ENCODE peak calls at places on chromosome 19, in eight cellular contexts. One of them, this sample, is unnamed.

GRCh38 chr19:51064534-51065220 is at the start of gene KLK13:
- DNase-seq in IMR-90: no peak
- DNase-seq in Peyer's patch: no peak
- DNase-seq in neural progenitor cell: peak; percentile 26
- DNase-seq in esophagus squamous epithelium: no peak
- DNase-seq in GM23248: peak; percentile 18
- DNase-seq in BJ: no peak
- DNase-seq in sigmoid colon: no peak
- DNase-seq in this sample: peak; percentile 34

GRCh38 chr19:47255947-47256687 is at the start of gene CCDC9:
- DNase-seq in IMR-90: peak; percentile 95
- DNase-seq in Peyer's patch: peak; percentile 98
- DNase-seq in neural progenitor cell: peak; percentile 99
- DNase-seq in esophagus squamous epithelium: peak; percentile 97
- DNase-seq in GM23248: peak; percentile 98
- DNase-seq in BJ: no peak
- DNase-seq in sigmoid colon: peak; percentile 99
- DNase-seq in this sample: peak; percentile 95

GRCh38 chr19:46296722-46297431 is at the start of gene HIF3A:
- DNase-seq in IMR-90: no peak
- DNase-seq in Peyer's patch: peak; percentile 81
- DNase-seq in neural progenitor cell: peak; percentile 98
- DNase-seq in esophagus squamous epithelium: no peak
- DNase-seq in GM23248: peak; percentile 23
- DNase-seq in BJ: no peak
- DNase-seq in sigmoid colon: peak; percentile 93
- DNase-seq in this sample: peak; percentile 67

GRCh38 chr19:17847538-17848366 is at the start of gene JAK3:
- DNase-seq in IMR-90: peak; percentile 46
- DNase-seq in Peyer's patch: peak; percentile 89
- DNase-seq in neural progenitor cell: peak; percentile 94
- DNase-seq in esophagus squamous epithelium: no peak
- DNase-seq in GM23248: peak; percentile 87
- DNase-seq in BJ: no peak
- DNase-seq in sigmoid colon: no peak
- DNase-seq in this sample: peak; percentile 54

GRCh38 chr19:14616310-14616870 is 33.5 kb downstream of the CLEC17A start:
- DNase-seq in IMR-90: no peak
- DNase-seq in Peyer's patch: no peak
- DNase-seq in neural progenitor cell: no peak
- DNase-seq in esophagus squamous epithelium: no peak
- DNase-seq in GM23248: no peak
- DNase-seq in BJ: no peak
- DNase-seq in sigmoid colon: no peak
- DNase-seq in this sample: no peak

GRCh38 chr19:47232422-47233211 is 1.6 kb upstream of the BBC3 start:
- DNase-seq in IMR-90: peak; percentile 82
- DNase-seq in Peyer's patch: peak; percentile 63
- DNase-seq in neural progenitor cell: no peak
- DNase-seq in esophagus squamous epithelium: no peak
- DNase-seq in GM23248: peak; percentile 88
- DNase-seq in BJ: peak; percentile 41
- DNase-seq in sigmoid colon: no peak
- DNase-seq in this sample: no peak

GRCh38 chr19:33278403-33279269 is 23.7 kb downstream of the CEBPA start:
- DNase-seq in IMR-90: no peak
- DNase-seq in Peyer's patch: no peak
- DNase-seq in neural progenitor cell: no peak
- DNase-seq in esophagus squamous epithelium: no peak
- DNase-seq in GM23248: no peak
- DNase-seq in BJ: no peak
- DNase-seq in sigmoid colon: no peak
- DNase-seq in this sample: no peak

GRCh38 chr19:52896431-52897148 is 845 bp downstream of the ZNF320 start:
- DNase-seq in IMR-90: peak; percentile 1
- DNase-seq in Peyer's patch: peak; percentile 69
- DNase-seq in neural progenitor cell: peak; percentile 41
- DNase-seq in esophagus squamous epithelium: no peak
- DNase-seq in GM23248: peak; percentile 65
- DNase-seq in BJ: no peak
- DNase-seq in sigmoid colon: no peak
- DNase-seq in this sample: no peak

GRCh38 chr19:3798137-3798536 is 12.0 kb upstream of the MATK start:
- DNase-seq in IMR-90: no peak
- DNase-seq in Peyer's patch: no peak
- DNase-seq in neural progenitor cell: no peak
- DNase-seq in esophagus squamous epithelium: no peak
- DNase-seq in GM23248: no peak
- DNase-seq in BJ: no peak
- DNase-seq in sigmoid colon: no peak
- DNase-seq in this sample: no peak

GRCh38 chr19:18456974-18457373 is 19.0 kb upstream of the ISYNA1 start:
- DNase-seq in IMR-90: no peak
- DNase-seq in Peyer's patch: no peak
- DNase-seq in neural progenitor cell: no peak
- DNase-seq in esophagus squamous epithelium: no peak
- DNase-seq in GM23248: peak; percentile 75
- DNase-seq in BJ: no peak
- DNase-seq in sigmoid colon: peak; percentile 93
- DNase-seq in this sample: peak; percentile 63

GRCh38 chr19:54179921-54180452 is 7.0 kb upstream of the TMC4 start:
- DNase-seq in IMR-90: peak; percentile 60
- DNase-seq in Peyer's patch: peak; percentile 70
- DNase-seq in neural progenitor cell: peak; percentile 95
- DNase-seq in esophagus squamous epithelium: no peak
- DNase-seq in GM23248: peak; percentile 39
- DNase-seq in BJ: no peak
- DNase-seq in sigmoid colon: no peak
- DNase-seq in this sample: no peak

GRCh38 chr19:54186351-54186750 is 3.0 kb downstream of the MBOAT7 start:
- DNase-seq in IMR-90: no peak
- DNase-seq in Peyer's patch: no peak
- DNase-seq in neural progenitor cell: no peak
- DNase-seq in esophagus squamous epithelium: no peak
- DNase-seq in GM23248: no peak
- DNase-seq in BJ: no peak
- DNase-seq in sigmoid colon: no peak
- DNase-seq in this sample: no peak

GRCh38 chr19:54180691-54181091 is 7.7 kb upstream of the TMC4 start:
- DNase-seq in IMR-90: no peak
- DNase-seq in Peyer's patch: no peak
- DNase-seq in neural progenitor cell: no peak
- DNase-seq in esophagus squamous epithelium: no peak
- DNase-seq in GM23248: no peak
- DNase-seq in BJ: no peak
- DNase-seq in sigmoid colon: no peak
- DNase-seq in this sample: no peak

GRCh38 chr19:54186934-54187381 is 2.4 kb downstream of the MBOAT7 start:
- DNase-seq in IMR-90: no peak
- DNase-seq in Peyer's patch: peak; percentile 92
- DNase-seq in neural progenitor cell: no peak
- DNase-seq in esophagus squamous epithelium: no peak
- DNase-seq in GM23248: no peak
- DNase-seq in BJ: no peak
- DNase-seq in sigmoid colon: no peak
- DNase-seq in this sample: no peak

GRCh38 chr19:54183431-54183830 is 5.9 kb downstream of the MBOAT7 start:
- DNase-seq in IMR-90: no peak
- DNase-seq in Peyer's patch: no peak
- DNase-seq in neural progenitor cell: no peak
- DNase-seq in esophagus squamous epithelium: no peak
- DNase-seq in GM23248: no peak
- DNase-seq in BJ: no peak
- DNase-seq in sigmoid colon: no peak
- DNase-seq in this sample: no peak
- H3K36me3 ChIP-seq in IMR-90: peaks cover 50% of the 10 kb centered on the region
- H3K36me3 ChIP-seq in Peyer's patch: no peaks in the 10 kb centered on the region
- H3K36me3 ChIP-seq in neural progenitor cell: no peaks in the 10 kb centered on the region
- H3K36me3 ChIP-seq in esophagus squamous epithelium: peaks cover 5% of the 10 kb centered on the region
- H3K36me3 ChIP-seq in GM23248: peaks cover 10% of the 10 kb centered on the region
- H3K36me3 ChIP-seq in BJ: peaks cover 34% of the 10 kb centered on the region
- H3K36me3 ChIP-seq in sigmoid colon: peaks cover 8% of the 10 kb centered on the region
- H3K36me3 ChIP-seq in this sample: peaks cover 27% of the 10 kb centered on the region

GRCh38 chr19:2543463-2544442 is 67.8 kb downstream of the GADD45B start:
- DNase-seq in IMR-90: peak; percentile 98
- DNase-seq in Peyer's patch: peak; percentile 93
- DNase-seq in neural progenitor cell: peak; percentile 97
- DNase-seq in esophagus squamous epithelium: peak; percentile 63
- DNase-seq in GM23248: peak; percentile 100
- DNase-seq in BJ: peak; percentile 91
- DNase-seq in sigmoid colon: peak; percentile 99
- DNase-seq in this sample: peak; percentile 94
- H3K4me3 ChIP-seq in IMR-90: peak overlapping the region; percentile 5
- H3K4me3 ChIP-seq in Peyer's patch: peak overlapping the region; percentile 4
- H3K4me3 ChIP-seq in neural progenitor cell: peak overlapping the region; percentile 28
- H3K4me3 ChIP-seq in esophagus squamous epithelium: no peak overlapping the region
- H3K4me3 ChIP-seq in GM23248: peak overlapping the region; percentile 53
- H3K4me3 ChIP-seq in BJ: no peak overlapping the region
- H3K4me3 ChIP-seq in sigmoid colon: peak overlapping the region; percentile 22
- H3K4me3 ChIP-seq in this sample: peak overlapping the region; percentile 54

GRCh38 chr19:23098286-23098685 is 18.5 kb upstream of the ZNF730 start:
- DNase-seq in IMR-90: no peak
- DNase-seq in Peyer's patch: no peak
- DNase-seq in neural progenitor cell: no peak
- DNase-seq in esophagus squamous epithelium: no peak
- DNase-seq in GM23248: no peak
- DNase-seq in BJ: no peak
- DNase-seq in sigmoid colon: no peak
- DNase-seq in this sample: no peak

GRCh38 chr19:23098988-23099387 is 17.8 kb upstream of the ZNF730 start:
- DNase-seq in IMR-90: no peak
- DNase-seq in Peyer's patch: no peak
- DNase-seq in neural progenitor cell: no peak
- DNase-seq in esophagus squamous epithelium: no peak
- DNase-seq in GM23248: no peak
- DNase-seq in BJ: no peak
- DNase-seq in sigmoid colon: no peak
- DNase-seq in this sample: no peak

GRCh38 chr19:23095406-23095805 is 21.4 kb upstream of the ZNF730 start:
- DNase-seq in IMR-90: no peak
- DNase-seq in Peyer's patch: no peak
- DNase-seq in neural progenitor cell: no peak
- DNase-seq in esophagus squamous epithelium: no peak
- DNase-seq in GM23248: no peak
- DNase-seq in BJ: no peak
- DNase-seq in sigmoid colon: no peak
- DNase-seq in this sample: no peak

DNA sequence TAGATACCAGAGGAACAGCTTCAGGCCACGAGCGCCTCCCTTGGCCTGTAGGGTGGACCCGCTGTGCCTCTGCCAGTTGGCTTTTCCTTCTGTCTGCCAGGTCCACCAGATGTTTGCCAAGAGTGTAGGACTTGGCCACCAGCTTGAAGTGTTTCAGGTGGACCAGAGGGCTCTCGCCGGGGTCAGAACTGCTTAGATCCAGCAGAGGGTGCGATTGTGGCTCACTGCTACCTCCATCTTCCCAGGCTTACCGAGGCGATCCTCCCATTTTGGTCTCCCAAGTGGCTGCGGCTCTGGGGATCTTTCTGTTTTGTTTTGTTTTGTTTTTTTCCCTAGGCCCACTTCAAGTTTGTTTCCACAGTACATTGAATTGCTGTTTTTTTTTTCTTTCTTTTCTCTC is 23.0 kb upstream of the ZNF730 start:
- DNase-seq in IMR-90: no peak
- DNase-seq in Peyer's patch: no peak
- DNase-seq in neural progenitor cell: no peak
- DNase-seq in esophagus squamous epithelium: no peak
- DNase-seq in GM23248: no peak
- DNase-seq in BJ: no peak
- DNase-seq in sigmoid colon: no peak
- DNase-seq in this sample: no peak
- H3K36me3 ChIP-seq in IMR-90: peaks cover 20% of the 10 kb centered on the region
- H3K36me3 ChIP-seq in Peyer's patch: no peaks in the 10 kb centered on the region
- H3K36me3 ChIP-seq in neural progenitor cell: peaks cover 23% of the 10 kb centered on the region
- H3K36me3 ChIP-seq in esophagus squamous epithelium: no peaks in the 10 kb centered on the region
- H3K36me3 ChIP-seq in GM23248: no peaks in the 10 kb centered on the region
- H3K36me3 ChIP-seq in BJ: no peaks in the 10 kb centered on the region
- H3K36me3 ChIP-seq in sigmoid colon: no peaks in the 10 kb centered on the region
- H3K36me3 ChIP-seq in this sample: no peaks in the 10 kb centered on the region

GRCh38 chr19:29843180-29844051 is 31.6 kb downstream of the CCNE1 start:
- DNase-seq in IMR-90: no peak
- DNase-seq in Peyer's patch: peak; percentile 48
- DNase-seq in neural progenitor cell: peak; percentile 66
- DNase-seq in esophagus squamous epithelium: no peak
- DNase-seq in GM23248: peak; percentile 40
- DNase-seq in BJ: no peak
- DNase-seq in sigmoid colon: peak; percentile 67
- DNase-seq in this sample: peak; percentile 36

GRCh38 chr19:29840066-29840950 is 28.5 kb downstream of the CCNE1 start:
- DNase-seq in IMR-90: no peak
- DNase-seq in Peyer's patch: no peak
- DNase-seq in neural progenitor cell: no peak
- DNase-seq in esophagus squamous epithelium: no peak
- DNase-seq in GM23248: no peak
- DNase-seq in BJ: no peak
- DNase-seq in sigmoid colon: peak; percentile 45
- DNase-seq in this sample: no peak

GRCh38 chr19:29841209-29841558 is 29.4 kb downstream of the CCNE1 start:
- DNase-seq in IMR-90: no peak
- DNase-seq in Peyer's patch: no peak
- DNase-seq in neural progenitor cell: no peak
- DNase-seq in esophagus squamous epithelium: no peak
- DNase-seq in GM23248: peak; percentile 29
- DNase-seq in BJ: no peak
- DNase-seq in sigmoid colon: peak; percentile 48
- DNase-seq in this sample: no peak

GRCh38 chr19:29842471-29843179 is 30.8 kb downstream of the CCNE1 start:
- DNase-seq in IMR-90: no peak
- DNase-seq in Peyer's patch: no peak
- DNase-seq in neural progenitor cell: no peak
- DNase-seq in esophagus squamous epithelium: no peak
- DNase-seq in GM23248: peak; percentile 29
- DNase-seq in BJ: no peak
- DNase-seq in sigmoid colon: peak; percentile 63
- DNase-seq in this sample: no peak

DNA sequence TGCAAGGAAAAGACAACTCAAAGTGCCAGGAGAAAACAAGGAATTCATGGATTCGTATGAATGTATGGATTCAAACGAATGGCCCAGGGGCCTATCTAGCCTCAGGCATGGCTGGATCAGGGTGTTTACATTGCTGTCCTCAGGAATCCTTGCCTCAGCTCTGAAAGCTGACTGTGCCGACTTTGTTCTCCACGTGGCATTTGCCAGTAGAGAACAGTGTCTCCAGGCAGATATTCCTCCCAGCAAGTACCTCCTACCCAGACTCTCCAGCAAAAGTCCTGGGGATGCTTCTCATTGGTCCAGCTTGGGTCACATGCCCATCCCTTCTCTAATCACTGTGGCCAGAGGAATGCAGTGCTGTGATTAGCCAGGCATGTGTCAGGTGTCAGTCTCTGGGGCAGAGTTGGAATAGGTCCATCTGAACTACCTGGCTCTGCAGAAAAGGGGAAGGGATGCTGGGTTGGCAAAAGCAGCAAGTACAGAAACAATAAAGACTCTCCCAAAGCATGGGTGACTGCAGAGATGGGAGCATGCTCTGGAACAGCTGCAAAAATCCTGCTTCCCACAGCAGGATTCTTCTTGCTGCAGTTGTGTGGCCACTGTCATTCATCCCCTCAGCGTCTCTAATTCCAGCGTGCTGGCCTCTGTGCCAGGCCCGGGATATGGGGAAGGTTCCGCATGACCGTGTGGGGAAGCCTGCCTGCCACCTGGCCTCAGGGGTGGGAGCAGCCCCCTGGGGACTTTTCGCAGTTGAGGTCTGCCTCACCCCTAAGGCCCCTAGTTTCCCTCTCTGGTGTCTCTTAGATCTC is 30.0 kb downstream of the CCNE1 start:
- DNase-seq in IMR-90: peak; percentile 57
- DNase-seq in Peyer's patch: no peak
- DNase-seq in neural progenitor cell: peak; percentile 53
- DNase-seq in esophagus squamous epithelium: no peak
- DNase-seq in GM23248: peak; percentile 31
- DNase-seq in BJ: no peak
- DNase-seq in sigmoid colon: peak; percentile 34
- DNase-seq in this sample: no peak
- H3K4me3 ChIP-seq in IMR-90: no peak overlapping the region
- H3K4me3 ChIP-seq in Peyer's patch: no peak overlapping the region
- H3K4me3 ChIP-seq in neural progenitor cell: no peak overlapping the region
- H3K4me3 ChIP-seq in esophagus squamous epithelium: no peak overlapping the region
- H3K4me3 ChIP-seq in GM23248: no peak overlapping the region
- H3K4me3 ChIP-seq in BJ: no peak overlapping the region
- H3K4me3 ChIP-seq in sigmoid colon: no peak overlapping the region
- H3K4me3 ChIP-seq in this sample: no peak overlapping the region